ENCODE peak calls at places on chromosomes 5 and 9, in seven cellular contexts. P, O, J, M, Z, H and E are unnamed samples.

GRCh38 chr9:79080536-79080935 is 491.2 kb upstream of the TLE4 start:
- DNase-seq in P (no peak), O (no peak), J (peak; percentile 34), M (no peak), Z (peak; percentile 34), H (no peak), E (peak; percentile 27)

GRCh38 chr5:92887254-92887653 is 693.8 kb downstream of the NR2F1-AS1 start:
- DNase-seq in P (no peak), O (no peak), J (no peak), M (no peak), Z (no peak), H (no peak), E (no peak)

GRCh38 chr5:68369436-68370125 is 154.0 kb downstream of the PIK3R1 start:
- DNase-seq in P (no peak), O (no peak), J (no peak), M (peak; percentile 13), Z (no peak), H (no peak), E (no peak)

GRCh38 chr9:88535226-88535931 is 401 bp downstream of the NXNL2 start:
- DNase-seq in P (no peak), O (no peak), J (no peak), M (peak; percentile 4), Z (peak; percentile 14), H (no peak), E (peak; percentile 18)

GRCh38 chr5:159120446-159120845 is 20.7 kb upstream of the EBF1 start:
- DNase-seq in P (no peak), O (no peak), J (no peak), M (no peak), Z (no peak), H (no peak), E (no peak)

GRCh38 chr9:114446036-114446435 is 58.3 kb upstream of the AKNA start:
- DNase-seq in P (no peak), O (no peak), J (no peak), M (no peak), Z (no peak), H (no peak), E (peak; percentile 15)

GRCh38 chr5:23507278-23507685 is at the start of gene PRDM9:
- DNase-seq in P (no peak), O (no peak), J (no peak), M (no peak), Z (peak; percentile 16), H (peak; percentile 64), E (peak; percentile 86)

GRCh38 chr5:92215116-92215515 is 832.0 kb upstream of the ARRDC3 start:
- DNase-seq in P (no peak), O (no peak), J (no peak), M (no peak), Z (peak; percentile 73), H (no peak), E (no peak)

GRCh38 chr9:27407966-27408365 is 111.0 kb upstream of the EQTN start:
- DNase-seq in P (peak; percentile 25), O (no peak), J (peak; percentile 50), M (no peak), Z (no peak), H (no peak), E (peak; percentile 47)